ENCODE peak calls at places on chromosomes 7 and 10, in eight cellular contexts. One of them, this sample, is unnamed.
A peak's percentile ranks its signal among the peaks of the same experiment; 100 is the strongest.

GRCh38 chr10:63429280-63429679 is 36.5 kb downstream of the JMJD1C start:
- DNase-seq in H1: no peak
- DNase-seq in A549: no peak
- DNase-seq in GM12878: no peak
- DNase-seq in endothelial cell of umbilical vein: peak; percentile 53
- DNase-seq in HepG2: no peak
- DNase-seq in K562: no peak
- DNase-seq in HCT116: no peak
- DNase-seq in this sample: no peak

GRCh38 chr7:80284848-80285247 is 150.2 kb downstream of the GNAI1 start:
- DNase-seq in HepG2: no peak
- DNase-seq in H1: no peak
- DNase-seq in HCT116: no peak
- DNase-seq in K562: no peak
- DNase-seq in GM12878: no peak
- DNase-seq in endothelial cell of umbilical vein: no peak
- DNase-seq in A549: no peak
- DNase-seq in this sample: no peak

GRCh38 chr10:110181451-110181850 is 26.0 kb upstream of the MXI1 start:
- DNase-seq in HCT116: no peak
- DNase-seq in K562: no peak
- DNase-seq in H1: peak; percentile 31
- DNase-seq in A549: no peak
- DNase-seq in GM12878: no peak
- DNase-seq in HepG2: no peak
- DNase-seq in endothelial cell of umbilical vein: no peak
- DNase-seq in this sample: no peak

GRCh38 chr7:28311670-28312069 is 100.6 kb upstream of the CREB5 start:
- DNase-seq in HCT116: no peak
- DNase-seq in H1: no peak
- DNase-seq in A549: no peak
- DNase-seq in endothelial cell of umbilical vein: no peak
- DNase-seq in K562: no peak
- DNase-seq in HepG2: no peak
- DNase-seq in GM12878: no peak
- DNase-seq in this sample: no peak

GRCh38 chr7:73605601-73606220 is 18.6 kb downstream of the MLXIPL start:
- DNase-seq in GM12878: no peak
- DNase-seq in HepG2: no peak
- DNase-seq in H1: no peak
- DNase-seq in endothelial cell of umbilical vein: no peak
- DNase-seq in K562: no peak
- DNase-seq in A549: no peak
- DNase-seq in HCT116: no peak
- DNase-seq in this sample: no peak

GRCh38 chr7:38554586-38554985 is 76.6 kb downstream of the AMPH start:
- DNase-seq in GM12878: no peak
- DNase-seq in K562: no peak
- DNase-seq in HCT116: no peak
- DNase-seq in endothelial cell of umbilical vein: no peak
- DNase-seq in HepG2: no peak
- DNase-seq in H1: no peak
- DNase-seq in A549: no peak
- DNase-seq in this sample: no peak

GRCh38 chr10:99341860-99342517 is 12.8 kb downstream of the CNNM1 start:
- DNase-seq in endothelial cell of umbilical vein: no peak
- DNase-seq in K562: no peak
- DNase-seq in GM12878: no peak
- DNase-seq in H1: no peak
- DNase-seq in A549: no peak
- DNase-seq in HCT116: no peak
- DNase-seq in HepG2: no peak
- DNase-seq in this sample: no peak

GRCh38 chr10:11162828-11163599 is 145.3 kb downstream of the CELF2 start:
- DNase-seq in endothelial cell of umbilical vein: no peak
- DNase-seq in GM12878: peak; percentile 93
- DNase-seq in HCT116: no peak
- DNase-seq in A549: no peak
- DNase-seq in K562: peak; percentile 47
- DNase-seq in HepG2: no peak
- DNase-seq in H1: peak; percentile 32
- DNase-seq in this sample: peak; percentile 96

GRCh38 chr7:5396542-5396941 is 27.1 kb downstream of the TNRC18 start:
- DNase-seq in endothelial cell of umbilical vein: no peak
- DNase-seq in GM12878: peak; percentile 23
- DNase-seq in A549: peak; percentile 85
- DNase-seq in K562: no peak
- DNase-seq in HepG2: no peak
- DNase-seq in HCT116: peak; percentile 54
- DNase-seq in H1: no peak
- DNase-seq in this sample: peak; percentile 94

GRCh38 chr10:109456566-109457361 is 466.5 kb downstream of the XPNPEP1 start:
- DNase-seq in endothelial cell of umbilical vein: no peak
- DNase-seq in GM12878: no peak
- DNase-seq in K562: no peak
- DNase-seq in HCT116: no peak
- DNase-seq in H1: peak; percentile 75
- DNase-seq in A549: no peak
- DNase-seq in HepG2: no peak
- DNase-seq in this sample: no peak

GRCh38 chr10:132850896-132851295 is 64.9 kb upstream of the NKX6-2 start:
- DNase-seq in A549: no peak
- DNase-seq in K562: no peak
- DNase-seq in H1: no peak
- DNase-seq in GM12878: no peak
- DNase-seq in endothelial cell of umbilical vein: no peak
- DNase-seq in HepG2: no peak
- DNase-seq in HCT116: no peak
- DNase-seq in this sample: no peak

GRCh38 chr10:74589226-74589673 is 237.2 kb upstream of the KAT6B start:
- DNase-seq in HepG2: no peak
- DNase-seq in K562: peak; percentile 73
- DNase-seq in GM12878: peak; percentile 82
- DNase-seq in endothelial cell of umbilical vein: peak; percentile 99
- DNase-seq in H1: no peak
- DNase-seq in HCT116: no peak
- DNase-seq in A549: peak; percentile 41
- DNase-seq in this sample: peak; percentile 30

GRCh38 chr10:33098966-33099663 is 141.1 kb upstream of the ITGB1 start:
- DNase-seq in HCT116: no peak
- DNase-seq in HepG2: no peak
- DNase-seq in GM12878: no peak
- DNase-seq in K562: no peak
- DNase-seq in endothelial cell of umbilical vein: no peak
- DNase-seq in H1: no peak
- DNase-seq in A549: no peak
- DNase-seq in this sample: peak; percentile 8

GRCh38 chr7:128860158-128861073 is 2.2 kb upstream of the ATP6V1F start:
- DNase-seq in HCT116: no peak
- DNase-seq in endothelial cell of umbilical vein: no peak
- DNase-seq in HepG2: no peak
- DNase-seq in K562: peak; percentile 99
- DNase-seq in GM12878: no peak
- DNase-seq in A549: no peak
- DNase-seq in H1: no peak
- DNase-seq in this sample: peak; percentile 52

GRCh38 chr10:103660364-103661197 is 167.1 kb downstream of the NEURL1 start:
- DNase-seq in K562: no peak
- DNase-seq in HCT116: no peak
- DNase-seq in H1: no peak
- DNase-seq in GM12878: no peak
- DNase-seq in endothelial cell of umbilical vein: peak; percentile 22
- DNase-seq in HepG2: peak; percentile 71
- DNase-seq in A549: no peak
- DNase-seq in this sample: no peak

DNA sequence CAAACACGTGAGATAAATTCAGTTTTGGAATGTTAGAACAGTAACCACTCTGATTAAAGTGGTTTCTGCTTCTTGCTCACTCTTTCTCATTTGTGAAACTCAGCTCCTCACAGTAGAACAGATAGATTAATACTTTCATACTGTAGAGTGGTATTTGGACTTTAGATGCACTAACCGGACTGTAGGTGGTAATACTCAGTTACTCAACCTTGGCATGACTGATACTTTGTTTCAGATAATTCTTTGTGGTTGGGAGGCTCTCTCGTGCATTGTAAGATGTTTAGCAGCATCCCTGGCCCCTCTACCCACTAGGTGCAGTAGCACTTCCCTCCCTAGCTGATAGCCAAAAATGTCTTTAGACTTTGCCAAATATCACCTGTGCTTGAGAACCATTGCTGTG is 37.6 kb downstream of the MCU start:
- DNase-seq in HCT116: no peak
- DNase-seq in endothelial cell of umbilical vein: no peak
- DNase-seq in HepG2: peak; percentile 23
- DNase-seq in H1: no peak
- DNase-seq in A549: no peak
- DNase-seq in GM12878: peak; percentile 51
- DNase-seq in K562: no peak
- DNase-seq in this sample: peak; percentile 12
- TF ChIP-seq MAX in HCT116: no peak
- TF ChIP-seq MAX in endothelial cell of umbilical vein: no peak
- TF ChIP-seq MAX in HepG2: no peak
- TF ChIP-seq MAX in H1: no peak
- TF ChIP-seq MAX in A549: no peak
- TF ChIP-seq MAX in GM12878: no peak
- TF ChIP-seq MAX in K562: no peak
- TF ChIP-seq MAX in this sample: no peak

DNA sequence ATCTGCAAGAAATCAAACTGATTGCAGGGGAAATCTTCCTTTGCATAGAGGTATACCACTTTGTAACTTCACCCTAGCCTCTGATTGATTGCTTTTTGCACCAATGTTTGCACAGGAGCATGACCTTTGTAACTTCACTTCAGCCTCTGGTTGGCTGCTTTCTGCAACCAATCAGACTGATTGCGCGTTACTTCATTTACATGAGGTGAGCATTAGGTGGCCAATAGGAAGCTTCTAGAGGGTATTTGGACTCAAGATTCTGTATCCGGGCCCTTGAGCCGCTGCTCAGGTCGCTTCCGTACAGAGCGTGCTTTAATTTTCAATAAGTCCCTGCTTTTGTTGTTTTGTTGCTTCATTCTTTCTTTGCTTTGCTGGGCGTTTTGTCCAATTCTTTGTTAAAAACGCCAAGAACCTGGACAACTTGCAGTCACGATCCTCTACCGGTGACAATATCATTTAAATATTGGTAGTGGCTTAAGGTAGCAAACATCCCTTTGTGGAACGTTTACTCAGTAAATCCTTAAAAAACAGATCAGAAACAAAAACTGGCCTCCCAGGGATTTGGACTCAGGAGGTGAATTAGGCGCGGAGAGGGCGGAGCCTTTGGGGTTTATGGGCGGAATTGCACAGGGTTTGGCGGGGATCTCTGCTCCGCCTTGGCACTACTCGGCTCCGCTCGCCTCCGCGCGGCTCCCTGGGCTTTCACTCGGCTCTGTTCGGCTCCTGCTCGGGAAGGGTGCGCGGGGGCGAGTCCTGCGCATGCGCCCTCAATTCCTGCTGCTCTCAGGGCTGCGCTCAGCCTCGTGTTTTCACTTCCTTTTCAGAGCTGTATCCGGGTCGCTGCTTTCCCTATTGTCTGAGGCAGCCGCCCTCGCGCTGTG is at the start of gene PHF14:
- DNase-seq in HepG2: peak; percentile 97
- DNase-seq in endothelial cell of umbilical vein: peak; percentile 98
- DNase-seq in K562: peak; percentile 98
- DNase-seq in GM12878: peak; percentile 88
- DNase-seq in A549: peak; percentile 87
- DNase-seq in H1: peak; percentile 96
- DNase-seq in HCT116: peak; percentile 93
- DNase-seq in this sample: peak; percentile 99
- TF ChIP-seq POLR2A in HepG2: peak; percentile 83
- TF ChIP-seq POLR2A in endothelial cell of umbilical vein: peak; percentile 86
- TF ChIP-seq POLR2A in K562: peak; percentile 90
- TF ChIP-seq POLR2A in GM12878: peak; percentile 83
- TF ChIP-seq POLR2A in A549: peak; percentile 88
- TF ChIP-seq POLR2A in H1: peak; percentile 93
- TF ChIP-seq POLR2A in HCT116: peak; percentile 23
- TF ChIP-seq POLR2A in this sample: peak; percentile 94

DNA sequence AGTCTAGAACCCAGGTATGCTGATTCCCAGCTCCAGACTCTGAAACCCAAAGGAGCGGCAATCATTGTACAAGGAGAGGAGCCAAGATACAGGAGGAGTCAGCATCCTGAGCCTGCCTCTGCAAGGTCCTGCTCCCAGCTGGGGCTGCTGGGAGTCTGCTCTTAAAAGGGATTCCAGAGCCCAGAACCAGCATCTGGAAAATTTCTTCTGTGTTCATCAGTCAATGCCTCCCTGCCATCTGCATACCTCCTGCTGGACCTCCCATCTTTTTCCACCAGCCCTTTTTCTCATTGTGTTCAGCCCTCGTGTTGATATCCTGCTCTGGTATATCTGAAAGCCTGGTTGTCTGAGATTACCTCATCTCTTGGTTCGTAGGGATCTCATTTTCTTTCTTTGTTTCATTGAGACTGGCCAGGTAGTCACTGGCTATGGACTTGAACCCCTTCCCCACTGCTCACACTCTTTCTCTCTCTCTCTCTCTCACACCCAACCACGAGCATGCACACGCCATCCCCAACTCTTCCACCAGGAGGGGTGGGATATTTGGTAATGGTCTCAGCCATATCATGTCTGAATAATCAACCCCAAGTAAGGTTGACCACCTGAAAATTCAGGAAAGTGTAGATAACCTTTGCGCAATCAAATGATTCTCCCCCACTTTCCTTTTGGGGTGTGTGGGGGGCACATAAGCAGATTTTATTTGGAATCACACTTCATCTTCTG is 608.8 kb downstream of the LRMDA start:
- DNase-seq in GM12878: no peak
- DNase-seq in H1: no peak
- DNase-seq in endothelial cell of umbilical vein: no peak
- DNase-seq in HCT116: no peak
- DNase-seq in K562: no peak
- DNase-seq in HepG2: no peak
- DNase-seq in A549: no peak
- DNase-seq in this sample: peak; percentile 12
- TF ChIP-seq CTCF in GM12878: no peak
- TF ChIP-seq CTCF in H1: peak; percentile 64
- TF ChIP-seq CTCF in endothelial cell of umbilical vein: peak; percentile 16
- TF ChIP-seq CTCF in HCT116: peak; percentile 10
- TF ChIP-seq CTCF in K562: no peak
- TF ChIP-seq CTCF in HepG2: no peak
- TF ChIP-seq CTCF in A549: no peak
- TF ChIP-seq CTCF in this sample: no peak

DNA sequence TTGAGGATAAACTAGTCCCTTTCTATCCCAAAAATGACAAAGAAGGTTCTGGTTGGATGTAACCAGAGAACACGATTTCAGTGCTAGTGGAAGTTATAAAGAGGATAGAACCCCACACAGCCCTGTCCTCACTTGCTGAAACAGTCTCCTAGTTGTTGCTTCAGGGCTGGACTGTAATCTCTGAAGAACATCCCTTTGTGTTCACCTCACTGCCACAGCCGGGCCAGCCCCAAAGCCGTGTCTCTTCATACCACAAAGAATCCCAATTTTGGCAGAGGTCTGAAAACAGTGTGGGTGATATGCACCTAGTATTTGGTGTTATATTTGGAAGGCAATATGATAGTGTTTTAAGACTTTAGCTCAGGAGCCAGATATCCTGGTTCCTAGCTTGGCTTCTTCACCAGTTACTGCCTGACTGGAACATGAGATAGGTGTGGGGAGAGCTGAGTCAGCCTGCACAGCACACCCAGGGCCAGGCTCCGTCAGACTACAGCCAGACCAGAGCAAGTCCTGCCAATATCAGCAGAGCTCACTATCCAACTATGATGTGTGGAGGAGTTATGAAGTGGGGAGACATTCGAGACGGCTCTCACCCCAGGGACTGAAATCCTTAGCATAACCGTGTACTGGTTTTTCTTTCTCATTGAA is 21.2 kb downstream of the CYP3A4 start:
- DNase-seq in H1: no peak
- DNase-seq in endothelial cell of umbilical vein: no peak
- DNase-seq in HCT116: no peak
- DNase-seq in A549: no peak
- DNase-seq in GM12878: no peak
- DNase-seq in K562: peak; percentile 88
- DNase-seq in HepG2: no peak
- DNase-seq in this sample: no peak
- TF ChIP-seq MAX in H1: no peak
- TF ChIP-seq MAX in endothelial cell of umbilical vein: no peak
- TF ChIP-seq MAX in HCT116: no peak
- TF ChIP-seq MAX in A549: no peak
- TF ChIP-seq MAX in GM12878: no peak
- TF ChIP-seq MAX in K562: no peak
- TF ChIP-seq MAX in HepG2: no peak
- TF ChIP-seq MAX in this sample: no peak